ENCODE peak calls at places on chromosomes 6 and 20, in four cellular contexts. One of them, this sample, is unnamed.

GRCh38 chr6:10553869-10554268 is 32.7 kb downstream of the GCNT2 start:
- DNase-seq in SK-N-SH: no peak
- DNase-seq in K562: no peak
- DNase-seq in H1: no peak
- DNase-seq in this sample: no peak

GRCh38 chr6:87731080-87731479 is 29.0 kb upstream of the AKIRIN2 start:
- DNase-seq in H1: no peak
- DNase-seq in SK-N-SH: no peak
- DNase-seq in K562: no peak
- DNase-seq in this sample: no peak

GRCh38 chr6:71496018-71496800 is 207.6 kb downstream of the OGFRL1 start:
- DNase-seq in K562: no peak
- DNase-seq in H1: no peak
- DNase-seq in SK-N-SH: no peak
- DNase-seq in this sample: no peak

GRCh38 chr20:38203337-38204003 is 38.4 kb upstream of the TGM2 start:
- DNase-seq in SK-N-SH: no peak
- DNase-seq in K562: no peak
- DNase-seq in H1: no peak
- DNase-seq in this sample: no peak

GRCh38 chr6:100267721-100268123 is 197.0 kb downstream of the SIM1 start:
- DNase-seq in SK-N-SH: no peak
- DNase-seq in H1: no peak
- DNase-seq in K562: no peak
- DNase-seq in this sample: no peak

GRCh38 chr6:153814136-153814535 is 224.9 kb upstream of the OPRM1 start:
- DNase-seq in K562: no peak
- DNase-seq in H1: peak; percentile 76
- DNase-seq in SK-N-SH: no peak
- DNase-seq in this sample: no peak

GRCh38 chr6:16527691-16528090 is 233.6 kb downstream of the ATXN1 start:
- DNase-seq in H1: no peak
- DNase-seq in K562: no peak
- DNase-seq in SK-N-SH: no peak
- DNase-seq in this sample: no peak

GRCh38 chr20:59811681-59812171 is 121.7 kb downstream of the SYCP2 start:
- DNase-seq in K562: no peak
- DNase-seq in H1: peak; percentile 26
- DNase-seq in SK-N-SH: peak; percentile 10
- DNase-seq in this sample: no peak

GRCh38 chr20:43583133-43583864 is 7.4 kb upstream of the IFT52 start:
- DNase-seq in K562: no peak
- DNase-seq in H1: no peak
- DNase-seq in SK-N-SH: no peak
- DNase-seq in this sample: no peak

GRCh38 chr20:33373735-33374605 is 27.3 kb downstream of the CDK5RAP1 start:
- DNase-seq in SK-N-SH: no peak
- DNase-seq in K562: no peak
- DNase-seq in H1: no peak
- DNase-seq in this sample: no peak

DNA sequence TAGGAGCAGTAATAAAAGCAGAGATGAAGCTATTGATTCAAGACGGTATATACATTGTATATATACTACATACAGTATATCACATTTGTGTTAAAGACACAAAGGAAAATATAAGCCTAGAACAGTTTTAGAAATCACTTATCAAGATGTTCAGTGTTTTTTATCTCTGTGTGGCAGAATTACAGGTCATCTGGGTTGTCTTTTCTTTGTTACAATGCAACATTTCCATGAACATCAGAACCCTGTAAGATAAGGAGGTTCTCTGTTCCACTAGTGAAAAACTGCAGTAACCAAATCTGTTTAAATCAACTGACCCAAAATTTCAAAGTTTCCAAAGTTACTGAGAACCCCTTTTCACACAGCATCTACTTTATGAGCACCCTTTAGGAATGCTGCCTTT is 42.2 kb downstream of the B4GALT5 start:
- DNase-seq in SK-N-SH: no peak
- DNase-seq in K562: no peak
- DNase-seq in H1: no peak
- DNase-seq in this sample: no peak
- H3K4me1 ChIP-seq in SK-N-SH: peaks cover 19% of the 10 kb centered on the region
- H3K4me1 ChIP-seq in K562: peaks cover 61% of the 10 kb centered on the region
- H3K4me1 ChIP-seq in H1: peaks cover 9% of the 10 kb centered on the region
- H3K4me1 ChIP-seq in this sample: peaks cover 62% of the 10 kb centered on the region

GRCh38 chr20:11754451-11754850 is 163.2 kb upstream of the BTBD3 start:
- DNase-seq in H1: no peak
- DNase-seq in K562: no peak
- DNase-seq in SK-N-SH: no peak
- DNase-seq in this sample: no peak
- TF ChIP-seq YY1 in H1: no peak
- TF ChIP-seq YY1 in K562: no peak
- TF ChIP-seq YY1 in SK-N-SH: no peak
- TF ChIP-seq YY1 in this sample: no peak

GRCh38 chr20:57400262-57400701 is 9.1 kb downstream of the RBM38 start:
- DNase-seq in K562: no peak
- DNase-seq in SK-N-SH: no peak
- DNase-seq in H1: no peak
- DNase-seq in this sample: no peak

GRCh38 chr20:57402206-57403125 is 11.3 kb downstream of the RBM38 start:
- DNase-seq in SK-N-SH: no peak
- DNase-seq in H1: no peak
- DNase-seq in K562: no peak
- DNase-seq in this sample: no peak

GRCh38 chr20:57401565-57401918 is 10.3 kb downstream of the RBM38 start:
- DNase-seq in H1: no peak
- DNase-seq in SK-N-SH: no peak
- DNase-seq in K562: no peak
- DNase-seq in this sample: no peak

GRCh38 chr20:57399587-57400261 is 8.5 kb downstream of the RBM38 start:
- DNase-seq in K562: no peak
- DNase-seq in SK-N-SH: no peak
- DNase-seq in H1: no peak
- DNase-seq in this sample: no peak

DNA sequence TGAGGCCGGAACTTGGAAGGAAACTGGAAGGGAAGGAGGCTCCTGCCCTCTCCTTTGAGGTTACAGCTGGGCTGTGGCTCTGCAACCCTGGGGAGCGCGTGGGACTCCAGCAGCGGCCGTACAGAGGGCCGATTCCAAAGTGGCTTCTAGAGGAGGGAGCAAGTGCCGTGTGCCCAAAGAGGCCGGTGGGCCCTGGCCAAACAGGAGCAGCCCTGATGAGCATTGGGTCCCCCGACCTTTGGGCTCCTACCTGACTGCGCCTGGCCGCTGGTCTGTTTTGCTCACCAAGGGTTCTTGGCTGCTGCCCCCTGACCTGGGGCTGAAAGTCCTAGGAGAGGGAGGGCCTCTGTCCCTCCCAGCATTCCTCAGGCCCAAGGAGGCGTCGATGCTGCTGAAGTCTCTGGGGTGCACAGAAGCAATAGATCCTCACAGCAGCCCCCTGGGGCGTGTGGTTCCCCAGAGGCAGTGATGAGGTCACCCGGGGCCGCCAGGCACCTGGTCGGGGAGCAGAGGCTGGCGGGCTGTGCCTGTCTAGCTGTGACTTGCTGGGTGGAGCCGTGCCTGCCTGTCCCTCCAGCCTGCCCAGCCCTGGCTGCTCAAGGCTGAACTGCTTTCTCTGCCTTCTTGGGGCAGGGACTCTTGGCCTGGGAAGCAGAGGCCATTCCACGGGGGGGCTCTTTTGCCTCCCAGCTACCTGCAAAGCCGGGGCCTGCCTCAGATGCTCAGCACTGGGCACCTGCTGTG is 9.8 kb downstream of the RBM38 start:
- DNase-seq in H1: no peak
- DNase-seq in SK-N-SH: no peak
- DNase-seq in K562: no peak
- DNase-seq in this sample: no peak
- H4K20me1 ChIP-seq in H1: peaks cover 16% of the 10 kb centered on the region
- H4K20me1 ChIP-seq in SK-N-SH: no peaks in the 10 kb centered on the region
- H4K20me1 ChIP-seq in K562: peaks cover 34% of the 10 kb centered on the region
- H4K20me1 ChIP-seq in this sample: no peaks in the 10 kb centered on the region

DNA sequence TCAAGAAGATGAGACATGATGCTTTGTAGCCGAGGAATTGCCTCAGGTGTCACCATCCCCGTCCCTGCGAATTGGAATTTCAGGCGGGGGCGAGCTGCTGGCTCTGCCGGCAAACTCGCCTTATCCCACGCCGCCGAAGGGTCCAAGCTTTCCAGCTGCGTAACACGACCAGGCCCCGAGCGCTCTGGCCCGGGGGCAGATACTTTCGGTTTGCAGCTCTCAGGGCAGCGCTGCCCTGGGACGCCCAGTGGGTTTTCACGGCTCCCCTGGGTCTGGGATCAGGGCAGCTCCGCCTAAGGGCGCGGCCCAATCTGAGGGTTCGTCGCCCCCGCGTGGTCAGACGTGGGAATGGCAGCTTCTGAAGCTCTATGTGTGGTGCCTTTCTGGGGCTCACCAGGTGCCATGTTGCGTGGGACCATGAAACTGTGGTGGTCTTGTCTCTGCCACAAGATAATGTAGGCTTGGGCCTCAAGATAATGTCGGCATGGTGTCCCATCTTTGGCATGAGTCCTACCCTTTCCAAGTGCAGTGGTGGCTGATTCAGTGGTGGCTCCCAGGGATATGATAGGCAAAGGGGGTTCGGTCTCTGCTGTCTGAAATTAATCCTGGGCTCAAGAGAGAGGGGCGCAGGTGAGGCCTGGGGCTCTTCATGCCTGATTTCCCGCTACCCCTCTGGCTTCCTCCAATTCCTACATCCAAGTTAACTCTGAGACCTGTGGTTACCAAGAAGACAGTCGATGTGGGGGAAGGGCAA is 21.0 kb downstream of the PIGT start:
- DNase-seq in K562: peak; percentile 87
- DNase-seq in SK-N-SH: peak; percentile 87
- DNase-seq in H1: peak; percentile 97
- DNase-seq in this sample: peak; percentile 63
- H3K4me1 ChIP-seq in K562: peaks cover 3% of the 10 kb centered on the region
- H3K4me1 ChIP-seq in SK-N-SH: no peaks in the 10 kb centered on the region
- H3K4me1 ChIP-seq in H1: no peaks in the 10 kb centered on the region
- H3K4me1 ChIP-seq in this sample: no peaks in the 10 kb centered on the region

GRCh38 chr20:4601630-4602296 is 119.9 kb upstream of the PRND start:
- DNase-seq in K562: no peak
- DNase-seq in SK-N-SH: peak; percentile 44
- DNase-seq in H1: no peak
- DNase-seq in this sample: peak; percentile 44
- TF ChIP-seq YY1 in K562: no peak
- TF ChIP-seq YY1 in SK-N-SH: peak; percentile 19
- TF ChIP-seq YY1 in H1: no peak
- TF ChIP-seq YY1 in this sample: no peak

GRCh38 chr20:47315339-47315662 is 41.2 kb downstream of the ZMYND8 start:
- DNase-seq in SK-N-SH: no peak
- DNase-seq in K562: no peak
- DNase-seq in H1: no peak
- DNase-seq in this sample: no peak
- H4K20me1 ChIP-seq in SK-N-SH: no peaks in the 10 kb centered on the region
- H4K20me1 ChIP-seq in K562: peaks cover 42% of the 10 kb centered on the region
- H4K20me1 ChIP-seq in H1: no peaks in the 10 kb centered on the region
- H4K20me1 ChIP-seq in this sample: no peaks in the 10 kb centered on the region

GRCh38 chr20:8969062-8969694 is 99.7 kb upstream of the PLCB4 start:
- DNase-seq in H1: no peak
- DNase-seq in SK-N-SH: no peak
- DNase-seq in K562: no peak
- DNase-seq in this sample: no peak
- H3K4me1 ChIP-seq in H1: peaks cover 7% of the 10 kb centered on the region
- H3K4me1 ChIP-seq in SK-N-SH: no peaks in the 10 kb centered on the region
- H3K4me1 ChIP-seq in K562: no peaks in the 10 kb centered on the region
- H3K4me1 ChIP-seq in this sample: no peaks in the 10 kb centered on the region

GRCh38 chr6:162942860-162943259 is 215.1 kb downstream of the PACRG start:
- DNase-seq in K562: no peak
- DNase-seq in H1: no peak
- DNase-seq in SK-N-SH: no peak
- DNase-seq in this sample: no peak
- TF ChIP-seq YY1 in K562: no peak
- TF ChIP-seq YY1 in H1: no peak
- TF ChIP-seq YY1 in SK-N-SH: no peak
- TF ChIP-seq YY1 in this sample: no peak

GRCh38 chr6:37027036-37027720 is 21.7 kb downstream of the FGD2 start:
- DNase-seq in K562: no peak
- DNase-seq in SK-N-SH: no peak
- DNase-seq in H1: no peak
- DNase-seq in this sample: no peak
- H4K20me1 ChIP-seq in K562: no peaks in the 10 kb centered on the region
- H4K20me1 ChIP-seq in SK-N-SH: no peaks in the 10 kb centered on the region
- H4K20me1 ChIP-seq in H1: no peaks in the 10 kb centered on the region
- H4K20me1 ChIP-seq in this sample: no peaks in the 10 kb centered on the region

This sample was measured in HCT116.